ENCODE peak calls at places on chromosomes 6 and 20, in eight cellular contexts. T is nephron progenitor cell, L is upper lobe of right lung, G is IMR-90, J is mucosa of descending colon, S is PC-3, Q is BJ, F is A673. B is an unnamed sample.

GRCh38 chr6:168469198-168469943 is 28.4 kb downstream of the SMOC2 start:
- DNase-seq in T (no peak), F (no peak), J (no peak), Q (no peak), L (no peak), G (no peak), S (no peak), B (peak)

GRCh38 chr6:136840612-136841011 is 18.2 kb downstream of the PEX7 start:
- DNase-seq in T (no peak), F (no peak), G (no peak), Q (no peak), S (no peak), L (no peak), J (no peak), B (no peak)

GRCh38 chr6:158667360-158667981 is 17.6 kb downstream of the SYTL3 start:
- DNase-seq in S (no peak), F (no peak), G (no peak), T (no peak), L (no peak), Q (no peak), J (no peak), B (no peak)

GRCh38 chr6:66558189-66558588 is 851.2 kb upstream of the EYS start:
- DNase-seq in F (peak), G (no peak), T (no peak), J (no peak), S (peak), Q (no peak), L (no peak), B (no peak)

GRCh38 chr20:20009784-20010253 is 7.3 kb upstream of the NAA20 start:
- DNase-seq in J (no peak), F (no peak), T (no peak), L (no peak), S (no peak), G (no peak), Q (no peak), B (no peak)

GRCh38 chr20:47927385-47927851 is 142.1 kb upstream of the SULF2 start:
- DNase-seq in L (no peak), T (no peak), S (peak), F (no peak), Q (no peak), J (no peak), G (peak), B (peak)

GRCh38 chr6:112562348-112563220 is 215.5 kb downstream of the RFPL4B start:
- DNase-seq in Q (no peak), J (no peak), F (no peak), S (no peak), G (peak), L (no peak), T (no peak), B (no peak)

GRCh38 chr20:36219671-36220220 is 16.5 kb upstream of the AAR2 start:
- DNase-seq in F (no peak), S (no peak), G (no peak), Q (no peak), J (no peak), L (no peak), T (no peak), B (no peak)

GRCh38 chr6:6007311-6008113 is 787 bp upstream of the NRN1 start:
- DNase-seq in T (peak), F (peak), S (no peak), L (no peak), J (peak), Q (no peak), G (no peak), B (peak)

GRCh38 chr6:94052754-94053153 is 633.4 kb upstream of the EPHA7 start:
- DNase-seq in T (no peak), G (no peak), L (no peak), J (no peak), S (peak), F (peak), Q (no peak), B (no peak)

GRCh38 chr6:16334671-16335070 is 96.3 kb downstream of the GMPR start:
- DNase-seq in T (no peak), Q (peak), S (peak), J (no peak), L (no peak), F (peak), G (peak), B (peak)

GRCh38 chr20:20926222-20926905 is 179.8 kb downstream of the LINC00237 start:
- DNase-seq in L (no peak), G (no peak), F (no peak), J (no peak), Q (no peak), T (no peak), S (no peak), B (no peak)

GRCh38 chr20:32792316-32792715 is 27.4 kb upstream of the MAPRE1 start:
- DNase-seq in Q (no peak), F (peak), L (no peak), G (peak), J (no peak), T (peak), S (no peak), B (no peak)

GRCh38 chr20:58306421-58307261 is 2.9 kb upstream of the RAB22A start:
- DNase-seq in J (peak), S (peak), F (no peak), G (peak), Q (no peak), T (no peak), L (peak), B (peak)

GRCh38 chr6:154594474-154595198 is 84.2 kb upstream of the CNKSR3 start:
- DNase-seq in T (no peak), J (no peak), Q (no peak), G (no peak), S (no peak), L (no peak), F (no peak), B (no peak)

GRCh38 chr20:44706371-44707258 is 8.6 kb upstream of the CCN5 start:
- DNase-seq in T (no peak), F (no peak), S (no peak), J (no peak), Q (no peak), G (peak), L (no peak), B (peak)

GRCh38 chr6:48917233-48917632 is 545.8 kb downstream of the MMUT start:
- DNase-seq in G (no peak), Q (no peak), L (no peak), F (no peak), S (no peak), T (no peak), J (no peak), B (no peak)

GRCh38 chr6:134004714-134005113 is 47.7 kb downstream of the SLC2A12 start:
- DNase-seq in L (no peak), F (no peak), S (no peak), Q (no peak), T (no peak), J (no peak), G (peak), B (no peak)

GRCh38 chr20:21613512-21613911 is 92.0 kb upstream of the PAX1 start:
- DNase-seq in Q (no peak), L (no peak), S (peak), G (no peak), F (peak), J (no peak), T (no peak), B (peak)

GRCh38 chr6:148857817-148858390 is 111.1 kb downstream of the UST start:
- DNase-seq in Q (peak), S (peak), F (no peak), L (no peak), G (peak), J (no peak), T (no peak), B (peak)

GRCh38 chr6:155085582-155086253 is 90.6 kb downstream of the TIAM2 start:
- DNase-seq in J (no peak), F (no peak), Q (no peak), S (peak), L (no peak), G (peak), T (no peak), B (no peak)

GRCh38 chr6:110816677-110817076 is 1.4 kb upstream of the CDK19 start:
- DNase-seq in J (no peak), S (no peak), T (no peak), G (no peak), F (no peak), Q (no peak), L (no peak), B (no peak)

GRCh38 chr6:91654844-91655192 is 1067.9 kb upstream of the MAP3K7 start:
- DNase-seq in F (no peak), G (no peak), S (no peak), J (no peak), L (no peak), T (no peak), Q (no peak), B (no peak)

GRCh38 chr20:10077081-10077471 is 42.3 kb downstream of the ANKEF1 start:
- DNase-seq in L (no peak), T (peak), Q (no peak), F (no peak), S (no peak), J (no peak), G (no peak), B (no peak)
- TF ChIP-seq CTCF in L (peak), T (peak), Q (peak), F (peak), S (peak), J (no peak), G (no peak), B (peak)

GRCh38 chr20:12837646-12838045 is 171.1 kb upstream of the SPTLC3 start:
- DNase-seq in F (no peak), G (no peak), S (no peak), J (no peak), Q (no peak), T (no peak), L (no peak), B (no peak)

GRCh38 chr20:12833861-12834260 is 174.9 kb upstream of the SPTLC3 start:
- DNase-seq in F (no peak), T (no peak), J (no peak), Q (no peak), G (no peak), L (no peak), S (no peak), B (no peak)

GRCh38 chr20:12835999-12836398 is 172.8 kb upstream of the SPTLC3 start:
- DNase-seq in G (no peak), S (no peak), F (no peak), L (no peak), T (no peak), Q (no peak), J (no peak), B (no peak)

GRCh38 chr20:12838261-12838866 is 170.4 kb upstream of the SPTLC3 start:
- DNase-seq in J (no peak), F (peak), Q (no peak), S (no peak), L (no peak), G (no peak), T (no peak), B (no peak)
- TF ChIP-seq CTCF in J (no peak), F (peak), Q (peak), S (peak), L (peak), G (no peak), T (no peak), B (no peak)

GRCh38 chr6:33956206-33956605 is 152.4 kb upstream of the MLN start:
- DNase-seq in L (peak), F (no peak), J (no peak), G (no peak), T (no peak), Q (no peak), S (no peak), B (no peak)

GRCh38 chr6:33958863-33959651 is 155.3 kb upstream of the MLN start:
- DNase-seq in Q (no peak), F (peak), L (peak), G (no peak), T (no peak), S (no peak), J (no peak), B (no peak)

GRCh38 chr6:33957391-33958207 is 153.8 kb upstream of the MLN start:
- DNase-seq in L (peak), S (no peak), T (no peak), G (no peak), F (peak), Q (no peak), J (no peak), B (no peak)

GRCh38 chr6:33959661-33960344 is 156.0 kb upstream of the MLN start:
- DNase-seq in J (no peak), Q (no peak), G (no peak), F (no peak), S (peak), L (peak), T (no peak), B (no peak)

GRCh38 chr6:33958208-33958862 is 154.5 kb upstream of the MLN start:
- DNase-seq in L (peak), S (peak), J (no peak), Q (no peak), T (peak), F (peak), G (no peak), B (peak)
- TF ChIP-seq CTCF in L (peak), S (peak), J (no peak), Q (peak), T (peak), F (peak), G (no peak), B (peak)

GRCh38 chr6:31597006-31597405 is 4.2 kb upstream of the NCR3 start:
- DNase-seq in G (peak), S (peak), F (peak), T (no peak), Q (no peak), J (no peak), L (no peak), B (peak)
- TF ChIP-seq CTCF in G (peak), S (peak), F (peak), T (peak), Q (peak), J (no peak), L (peak), B (peak)

GRCh38 chr6:159955945-159956361 is 12.9 kb upstream of the IGF2R start:
- DNase-seq in S (no peak), L (no peak), J (no peak), G (no peak), Q (no peak), F (no peak), T (no peak), B (no peak)
- TF ChIP-seq CTCF in S (no peak), L (no peak), J (no peak), G (no peak), Q (no peak), F (no peak), T (no peak), B (no peak)

DNA sequence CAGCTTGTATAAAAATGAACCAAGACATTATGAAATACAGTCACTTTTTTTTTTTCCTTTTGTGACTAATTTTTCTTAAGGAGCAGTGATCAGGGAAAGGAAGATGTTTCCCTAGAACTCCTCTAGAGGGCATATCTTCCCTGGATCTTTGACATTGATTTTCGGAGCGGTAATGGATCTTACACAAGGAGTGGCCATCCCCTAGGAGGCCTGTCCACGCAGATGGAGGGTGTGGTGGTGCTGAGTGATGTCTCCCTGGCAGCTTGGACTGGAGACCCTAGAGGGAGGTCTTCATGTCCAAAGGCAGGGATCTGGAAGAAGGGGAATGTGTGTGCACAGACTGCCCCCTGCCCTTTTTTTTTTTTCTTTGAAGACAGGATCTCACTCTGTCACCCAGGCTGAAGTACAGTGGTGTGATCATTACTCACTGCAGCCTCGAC is 7.0 kb upstream of the KIFC1 start:
- DNase-seq in G (peak), Q (peak), S (peak), L (no peak), J (no peak), T (no peak), F (peak), B (peak)
- TF ChIP-seq CTCF in G (peak), Q (peak), S (peak), L (peak), J (no peak), T (peak), F (peak), B (peak)

B was measured in osteoblast.